ENCODE peak calls at places on chromosomes 3 and 15, in six cellular contexts. S, Q, J, G, W and H are unnamed samples.

GRCh38 chr15:91948001-91948608 is 94.6 kb downstream of the SLCO3A1 start:
- DNase-seq in S (no peak), Q (no peak), J (no peak), G (peak), W (peak), H (no peak)

GRCh38 chr3:182294256-182294655 is 499.0 kb upstream of the ATP11B start:
- DNase-seq in S (no peak), Q (no peak), J (no peak), G (peak), W (no peak), H (peak)

GRCh38 chr15:69828181-69828828 is 269.4 kb downstream of the TLE3 start:
- DNase-seq in S (no peak), Q (no peak), J (no peak), G (no peak), W (no peak), H (no peak)

GRCh38 chr3:167705840-167706239 is 28.9 kb downstream of the PDCD10 start:
- DNase-seq in S (no peak), Q (no peak), J (no peak), G (no peak), W (peak), H (no peak)

GRCh38 chr15:66673410-66674322 is 28.4 kb upstream of the SMAD6 start:
- DNase-seq in S (no peak), Q (peak), J (peak), G (no peak), W (peak), H (no peak)

GRCh38 chr3:185900228-185900627 is 37.6 kb downstream of the TRA2B start:
- DNase-seq in S (peak), Q (no peak), J (peak), G (peak), W (peak), H (peak)

GRCh38 chr15:63189955-63190691 is 717 bp downstream of the RAB8B start:
- DNase-seq in S (no peak), Q (peak), J (no peak), G (no peak), W (no peak), H (no peak)

GRCh38 chr3:12898290-12898979 is 57.1 kb upstream of the RPL32 start:
- DNase-seq in S (no peak), Q (no peak), J (no peak), G (no peak), W (no peak), H (no peak)

GRCh38 chr3:187850256-187851010 is 105.2 kb upstream of the BCL6 start:
- DNase-seq in S (no peak), Q (no peak), J (no peak), G (no peak), W (peak), H (no peak)

GRCh38 chr3:126103121-126104027 is 19.4 kb upstream of the SLC41A3 start:
- DNase-seq in S (no peak), Q (peak), J (no peak), G (no peak), W (no peak), H (no peak)

GRCh38 chr3:131903988-131904415 is 130.8 kb downstream of the CPNE4 start:
- DNase-seq in S (peak), Q (no peak), J (no peak), G (peak), W (peak), H (peak)

GRCh38 chr3:151226088-151226563 is 23.1 kb upstream of the GPR171 start:
- DNase-seq in S (peak), Q (no peak), J (no peak), G (peak), W (peak), H (peak)

GRCh38 chr3:129473067-129473765 is 33.2 kb downstream of the IFT122 start:
- DNase-seq in S (no peak), Q (no peak), J (no peak), G (no peak), W (no peak), H (no peak)

GRCh38 chr15:48582472-48583235 is 62.9 kb downstream of the FBN1 start:
- DNase-seq in S (peak), Q (no peak), J (no peak), G (peak), W (peak), H (peak)

GRCh38 chr3:50481992-50482391 is 21.4 kb downstream of the CACNA2D2 start:
- DNase-seq in S (no peak), Q (no peak), J (no peak), G (no peak), W (no peak), H (no peak)

GRCh38 chr3:65385805-65386204 is 652.9 kb downstream of the MAGI1 start:
- DNase-seq in S (no peak), Q (no peak), J (no peak), G (no peak), W (no peak), H (no peak)

GRCh38 chr3:72932416-72932815 is 44.6 kb downstream of the GXYLT2 start:
- DNase-seq in S (no peak), Q (no peak), J (no peak), G (no peak), W (no peak), H (no peak)

GRCh38 chr3:172856766-172857742 is 106.5 kb downstream of the ECT2 start:
- DNase-seq in S (no peak), Q (no peak), J (peak), G (no peak), W (no peak), H (no peak)

GRCh38 chr3:9906480-9906879 is 3.8 kb downstream of the IL17RE start:
- DNase-seq in S (no peak), Q (no peak), J (no peak), G (no peak), W (no peak), H (no peak)

GRCh38 chr15:89051875-89052274 is 36.4 kb upstream of the ABHD2 start:
- DNase-seq in S (peak), Q (no peak), J (no peak), G (peak), W (peak), H (peak)

GRCh38 chr3:32848215-32848614 is 30.4 kb downstream of the TRIM71 start:
- DNase-seq in S (no peak), Q (no peak), J (no peak), G (no peak), W (peak), H (no peak)

GRCh38 chr15:47364671-47365141 is 352.6 kb upstream of the SEMA6D start:
- DNase-seq in S (no peak), Q (no peak), J (no peak), G (no peak), W (no peak), H (no peak)

GRCh38 chr15:95459288-95459687 is 871.2 kb upstream of the NR2F2 start:
- DNase-seq in S (no peak), Q (no peak), J (no peak), G (no peak), W (no peak), H (peak)

GRCh38 chr15:69535101-69535638 is 82.6 kb downstream of the RPLP1 start:
- DNase-seq in S (peak), Q (no peak), J (no peak), G (peak), W (no peak), H (peak)

DNA sequence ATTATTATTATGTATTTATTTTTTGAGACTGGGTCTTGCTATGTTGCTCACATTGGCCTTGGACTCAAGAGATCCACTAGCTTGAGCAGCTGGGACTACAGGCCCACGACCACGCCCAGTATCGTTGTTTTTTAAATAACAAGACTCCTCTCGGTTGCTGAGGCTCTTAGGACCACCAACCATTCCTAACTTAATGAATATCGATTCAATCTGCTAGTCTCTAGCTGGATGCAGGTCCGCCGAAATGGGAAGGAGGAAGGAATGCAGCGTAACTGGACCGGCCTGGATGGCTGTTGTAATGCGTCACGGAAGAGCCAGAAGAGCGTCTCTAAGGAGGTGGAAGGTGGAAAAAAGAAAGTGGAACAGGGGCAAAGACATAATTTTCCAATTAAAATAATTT is 1.7 kb downstream of the ANXA2 start:
- DNase-seq in S (no peak), Q (no peak), J (no peak), G (no peak), W (no peak), H (no peak)
- H3K4me3 ChIP-seq in S (peak), Q (no peak), J (peak), G (peak), W (peak), H (peak)

GRCh38 chr15:41331281-41331680 is 1.1 kb downstream of the OIP5 start:
- DNase-seq in S (no peak), Q (no peak), J (no peak), G (no peak), W (no peak), H (no peak)
- H3K4me3 ChIP-seq in S (no peak), Q (peak), J (peak), G (peak), W (peak), H (peak)

GRCh38 chr3:114877378-114878118 is 269.5 kb downstream of the ZBTB20 start:
- DNase-seq in S (no peak), Q (no peak), J (no peak), G (no peak), W (peak), H (no peak)
- H3K4me3 ChIP-seq in S (no peak), Q (no peak), J (no peak), G (no peak), W (no peak), H (no peak)

GRCh38 chr15:98506172-98506571 is 142.2 kb upstream of the IGF1R start:
- DNase-seq in S (no peak), Q (no peak), J (no peak), G (no peak), W (no peak), H (no peak)

GRCh38 chr15:98504998-98505397 is 143.3 kb upstream of the IGF1R start:
- DNase-seq in S (no peak), Q (no peak), J (no peak), G (no peak), W (no peak), H (no peak)

GRCh38 chr15:98501632-98502031 is 146.7 kb upstream of the IGF1R start:
- DNase-seq in S (no peak), Q (no peak), J (no peak), G (no peak), W (no peak), H (no peak)

GRCh38 chr15:98505611-98506031 is 142.7 kb upstream of the IGF1R start:
- DNase-seq in S (no peak), Q (no peak), J (no peak), G (no peak), W (peak), H (no peak)

GRCh38 chr15:98503970-98504369 is 144.4 kb upstream of the IGF1R start:
- DNase-seq in S (peak), Q (no peak), J (no peak), G (no peak), W (peak), H (no peak)
- H3K4me3 ChIP-seq in S (no peak), Q (no peak), J (no peak), G (no peak), W (no peak), H (no peak)